ENCODE peak calls at places on chromosome 9, in ten cellular contexts. O is mesothelial cell of epicardium, Y is A549, S is progenitor cell of endocrine pancreas, B is heart left ventricle, X is mammary epithelial cell, W is stomach, H is GM13977, N is OCI-LY7, Z is tibial nerve. I is an unnamed sample.
A peak's percentile ranks its signal among the peaks of the same experiment; 100 is the strongest.

GRCh38 chr9:117075636-117076035 is 339.2 kb downstream of the ASTN2 start:
- DNase-seq in O (no peak), Y (no peak), S (no peak), B (no peak), X (no peak), W (no peak), H (no peak), N (no peak), Z (no peak), I (no peak)

GRCh38 chr9:103537426-103537825 is 542.3 kb downstream of the CYLC2 start:
- DNase-seq in O (no peak), Y (no peak), S (no peak), B (no peak), X (no peak), W (no peak), H (no peak), N (no peak), Z (no peak), I (no peak)

GRCh38 chr9:14554866-14555265 is 138.4 kb downstream of the ZDHHC21 start:
- DNase-seq in O (no peak), Y (no peak), S (no peak), B (no peak), X (no peak), W (no peak), H (no peak), N (no peak), Z (no peak), I (no peak)

GRCh38 chr9:13502503-13502902 is 223.0 kb upstream of the MPDZ start:
- DNase-seq in O (no peak), Y (no peak), S (no peak), B (peak; percentile 64), X (no peak), W (no peak), H (no peak), N (no peak), Z (no peak), I (no peak)

GRCh38 chr9:7358876-7359275 is 440.7 kb downstream of the DMAC1 start:
- DNase-seq in O (no peak), Y (no peak), S (no peak), B (no peak), X (no peak), W (no peak), H (no peak), N (no peak), Z (no peak), I (no peak)

GRCh38 chr9:97468658-97469448 is 32.6 kb upstream of the TMOD1 start:
- DNase-seq in O (no peak), Y (peak; percentile 46), S (peak; percentile 52), B (peak; percentile 73), X (peak; percentile 13), W (peak; percentile 84), H (peak; percentile 64), N (peak; percentile 50), Z (peak; percentile 95), I (peak; percentile 59)

GRCh38 chr9:109726122-109726521 is 53.9 kb upstream of the PALM2AKAP2 start:
- DNase-seq in O (no peak), Y (no peak), S (no peak), B (no peak), X (no peak), W (no peak), H (no peak), N (no peak), Z (no peak), I (no peak)

GRCh38 chr9:6869081-6869948 is 111.5 kb downstream of the KDM4C start:
- DNase-seq in O (no peak), Y (no peak), S (no peak), B (no peak), X (no peak), W (no peak), H (no peak), N (no peak), Z (no peak), I (no peak)

GRCh38 chr9:127035948-127036347 is 86.5 kb downstream of the ANGPTL2 start:
- DNase-seq in O (no peak), Y (no peak), S (no peak), B (peak; percentile 71), X (no peak), W (no peak), H (no peak), N (no peak), Z (peak; percentile 75), I (no peak)

GRCh38 chr9:110278080-110278707 is 21.9 kb upstream of the TXN start:
- DNase-seq in O (no peak), Y (no peak), S (no peak), B (no peak), X (peak; percentile 29), W (no peak), H (no peak), N (no peak), Z (no peak), I (no peak)

GRCh38 chr9:137878146-137878941 is 762 bp downstream of the CACNA1B start:
- DNase-seq in O (peak; percentile 69), Y (no peak), S (peak; percentile 90), B (no peak), X (peak; percentile 14), W (no peak), H (peak; percentile 71), N (no peak), Z (no peak), I (peak; percentile 74)

GRCh38 chr9:113155911-113156559 is 5.2 kb downstream of the SLC31A2 start:
- DNase-seq in O (no peak), Y (no peak), S (no peak), B (no peak), X (no peak), W (no peak), H (no peak), N (no peak), Z (no peak), I (no peak)

GRCh38 chr9:31908158-31908890 is 476.1 kb upstream of the ACO1 start:
- DNase-seq in O (no peak), Y (peak; percentile 20), S (no peak), B (no peak), X (peak; percentile 76), W (no peak), H (no peak), N (no peak), Z (no peak), I (no peak)

GRCh38 chr9:5449521-5450359 is 602 bp upstream of the CD274 start:
- DNase-seq in O (no peak), Y (peak; percentile 23), S (no peak), B (no peak), X (peak; percentile 66), W (no peak), H (no peak), N (no peak), Z (no peak), I (no peak)

DNA sequence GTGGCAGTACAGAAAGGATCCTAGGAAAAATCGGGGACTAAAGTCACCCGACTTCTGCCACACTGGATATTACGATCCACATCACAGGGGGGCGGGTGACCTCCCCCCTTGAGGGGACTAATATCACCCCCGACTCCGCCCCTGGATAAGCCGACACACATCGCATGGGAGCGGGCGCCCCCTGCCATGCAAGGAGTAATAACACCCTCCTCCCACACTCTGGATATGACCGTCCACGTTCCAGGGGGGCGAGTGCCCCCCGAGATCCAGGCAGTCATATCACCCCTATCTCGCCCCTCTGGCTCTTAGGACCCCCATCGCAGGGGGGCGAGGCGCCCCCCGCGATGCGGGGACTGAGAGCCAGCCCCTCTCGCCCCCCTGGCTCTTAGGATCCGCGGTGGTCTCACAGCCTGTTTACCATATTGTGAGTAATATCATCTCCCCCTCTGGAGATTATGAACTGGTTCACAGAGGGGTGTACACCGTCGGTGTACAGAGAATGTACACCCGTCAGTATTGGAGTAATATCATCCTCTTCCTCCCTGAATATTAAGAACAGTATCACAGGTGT is 423.0 kb downstream of the DIRAS2 start:
- DNase-seq in O (no peak), Y (peak; percentile 28), S (no peak), B (no peak), X (no peak), W (peak; percentile 41), H (peak; percentile 48), N (peak; percentile 19), Z (peak; percentile 15), I (no peak)
- TF ChIP-seq CTCF in O (no peak), Y (peak; percentile 40), S (peak; percentile 49), B (peak; percentile 23), X (no peak), W (peak; percentile 26), H (peak; percentile 56), N (peak; percentile 69), Z (peak; percentile 9), I (peak; percentile 58)

DNA sequence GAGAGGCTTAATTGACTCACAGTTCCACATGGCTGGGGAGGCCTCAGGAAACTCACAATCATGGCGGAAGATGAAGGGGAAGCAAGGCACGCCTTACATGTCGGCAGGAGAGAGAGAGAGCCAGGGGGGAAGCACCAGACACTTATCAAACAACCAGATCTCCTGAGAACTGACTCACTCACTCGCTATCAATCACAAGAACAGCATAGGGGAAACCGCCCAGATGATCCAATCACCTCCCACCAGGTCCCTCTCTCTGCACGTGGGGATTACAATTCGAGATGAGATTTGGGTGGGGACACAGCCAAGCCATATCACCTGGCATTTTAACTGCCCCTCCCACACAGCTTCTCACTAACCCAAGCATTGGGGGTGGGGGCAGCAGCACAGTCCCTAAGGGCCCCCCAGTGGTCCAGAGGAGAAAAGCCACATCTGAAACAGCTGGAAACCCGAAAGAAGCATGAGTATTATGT is 76.1 kb upstream of the ASS1 start:
- DNase-seq in O (no peak), Y (peak; percentile 23), S (no peak), B (no peak), X (peak; percentile 16), W (no peak), H (no peak), N (peak; percentile 8), Z (no peak), I (no peak)
- TF ChIP-seq CTCF in O (no peak), Y (no peak), S (no peak), B (no peak), X (no peak), W (no peak), H (no peak), N (peak; percentile 59), Z (no peak), I (peak; percentile 17)

DNA sequence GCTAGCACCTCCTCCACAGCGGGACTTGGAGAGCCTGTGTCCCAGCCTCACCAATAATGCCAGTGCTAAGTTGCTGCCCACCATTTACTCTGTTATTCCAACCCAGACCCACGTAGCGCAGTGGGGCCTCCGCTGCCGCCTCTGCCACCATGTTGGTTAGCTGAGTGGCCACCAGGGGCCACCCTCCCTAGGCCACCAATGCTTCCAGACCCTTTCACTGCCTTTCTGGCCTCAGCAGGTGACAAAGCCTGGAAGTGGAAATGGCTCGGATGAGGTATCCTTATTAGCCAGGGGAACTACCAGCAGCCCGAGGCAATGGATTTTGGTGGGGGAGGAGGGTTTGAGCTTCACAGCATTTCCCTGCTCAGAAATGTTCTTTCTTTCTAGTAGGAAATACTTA is 110.1 kb downstream of the OSTF1 start:
- DNase-seq in O (no peak), Y (no peak), S (no peak), B (no peak), X (no peak), W (no peak), H (no peak), N (no peak), Z (no peak), I (no peak)
- TF ChIP-seq CTCF in O (no peak), Y (no peak), S (peak; percentile 35), B (no peak), X (no peak), W (no peak), H (peak; percentile 13), N (peak; percentile 20), Z (no peak), I (peak; percentile 34)

DNA sequence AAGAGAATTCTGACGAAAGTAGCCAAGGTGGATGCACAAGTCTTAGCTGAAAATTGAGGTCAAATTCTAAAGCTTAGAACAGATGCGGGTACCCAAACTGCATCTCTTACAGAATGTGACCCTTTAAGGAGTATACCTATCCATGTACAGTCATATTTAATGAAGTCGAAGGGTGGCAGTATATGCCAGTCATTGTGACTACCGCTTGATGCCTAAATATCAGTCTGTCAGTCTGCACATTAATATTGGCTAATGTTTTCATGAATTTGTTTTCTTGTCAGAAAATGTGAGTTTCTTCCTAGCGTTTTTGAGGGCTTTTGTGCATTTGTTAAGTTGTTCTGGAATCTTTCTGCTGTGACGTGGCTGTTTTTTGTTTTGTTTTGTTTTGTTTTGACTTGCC is 264.5 kb upstream of the ELAVL2 start:
- DNase-seq in O (no peak), Y (no peak), S (no peak), B (no peak), X (no peak), W (no peak), H (no peak), N (no peak), Z (no peak), I (no peak)
- TF ChIP-seq CTCF in O (no peak), Y (no peak), S (peak; percentile 17), B (no peak), X (no peak), W (no peak), H (no peak), N (no peak), Z (no peak), I (peak; percentile 34)